ENCODE peak calls at places on chromosomes 4 and X, in five cellular contexts. W, L, U, O and S are unnamed samples.

GRCh38 chr4:83906561-83906960 is 370.7 kb downstream of the GPAT3 start:
- DNase-seq in W (peak; percentile 56), L (no peak), U (no peak), O (no peak), S (no peak)

GRCh38 chrX:139382529-139382928 is 148.0 kb upstream of the F9 start:
- DNase-seq in W (no peak), L (no peak), U (no peak), O (no peak), S (no peak)

GRCh38 chrX:44282753-44283152 is 60.7 kb downstream of the EFHC2 start:
- DNase-seq in W (no peak), L (no peak), U (no peak), O (no peak), S (no peak)

GRCh38 chrX:119477812-119478232 is 9.6 kb downstream of the SLC25A5 start:
- DNase-seq in W (peak; percentile 91), L (no peak), U (peak; percentile 68), O (no peak), S (no peak)

GRCh38 chr4:138275946-138276621 is 33.9 kb upstream of the SLC7A11 start:
- DNase-seq in W (peak; percentile 94), L (no peak), U (peak; percentile 39), O (no peak), S (peak; percentile 88)

GRCh38 chr4:186760576-186760975 is 36.9 kb upstream of the FAT1 start:
- DNase-seq in W (peak; percentile 86), L (no peak), U (no peak), O (no peak), S (peak; percentile 67)

GRCh38 chrX:45767021-45767491 is 566.4 kb upstream of the DIPK2B start:
- DNase-seq in W (peak; percentile 78), L (no peak), U (peak; percentile 34), O (no peak), S (peak; percentile 49)

GRCh38 chr4:142353149-142353738 is 492.9 kb downstream of the INPP4B start:
- DNase-seq in W (peak; percentile 86), L (no peak), U (peak; percentile 36), O (no peak), S (peak; percentile 82)

GRCh38 chr4:3305610-3306371 is 13.0 kb downstream of the RGS12 start:
- DNase-seq in W (peak; percentile 54), L (no peak), U (peak; percentile 44), O (no peak), S (peak; percentile 26)

GRCh38 chr4:168743576-168743975 is 246.7 kb downstream of the PALLD start:
- DNase-seq in W (peak; percentile 46), L (no peak), U (peak; percentile 50), O (no peak), S (peak; percentile 50)

GRCh38 chr4:88629826-88630225 is 37.5 kb downstream of the HERC3 start:
- DNase-seq in W (no peak), L (no peak), U (no peak), O (no peak), S (peak; percentile 24)

GRCh38 chrX:134999469-134999868 is 8.7 kb downstream of the SMIM10 start:
- DNase-seq in W (peak; percentile 77), L (no peak), U (peak; percentile 35), O (no peak), S (peak; percentile 49)

GRCh38 chr4:17765514-17766286 is 15.7 kb downstream of the FAM184B start:
- DNase-seq in W (no peak), L (no peak), U (no peak), O (no peak), S (no peak)

GRCh38 chrX:42944381-42944998 is 166.5 kb upstream of the PPP1R2C start:
- DNase-seq in W (no peak), L (no peak), U (no peak), O (peak; percentile 19), S (no peak)

GRCh38 chrX:123803331-123803983 is 56.4 kb upstream of the XIAP start:
- DNase-seq in W (peak; percentile 65), L (no peak), U (peak; percentile 72), O (no peak), S (peak; percentile 72)

GRCh38 chrX:30665471-30665870 is 12.2 kb downstream of the GK start:
- DNase-seq in W (no peak), L (no peak), U (no peak), O (no peak), S (no peak)

GRCh38 chrX:16278927-16279326 is 111.6 kb downstream of the MAGEB17 start:
- DNase-seq in W (no peak), L (no peak), U (no peak), O (no peak), S (no peak)

GRCh38 chr4:74433043-74433442 is 11.9 kb upstream of the AREG start:
- DNase-seq in W (peak; percentile 68), L (no peak), U (no peak), O (no peak), S (no peak)

GRCh38 chr4:172202480-172203076 is 389.4 kb downstream of the GALNTL6 start:
- DNase-seq in W (peak; percentile 46), L (no peak), U (peak; percentile 44), O (no peak), S (peak; percentile 58)

GRCh38 chr4:111959202-111959601 is 186.1 kb upstream of the FAM241A start:
- DNase-seq in W (peak; percentile 77), L (no peak), U (peak; percentile 26), O (no peak), S (no peak)

GRCh38 chr4:108313546-108314339 is 145.0 kb upstream of the LEF1 start:
- DNase-seq in W (no peak), L (no peak), U (no peak), O (no peak), S (no peak)

GRCh38 chrX:16516473-16516872 is 133.5 kb upstream of the S100G start:
- DNase-seq in W (no peak), L (no peak), U (no peak), O (no peak), S (no peak)

GRCh38 chr4:46937493-46937892 is 28.4 kb upstream of the COX7B2 start:
- DNase-seq in W (peak; percentile 18), L (no peak), U (no peak), O (no peak), S (peak; percentile 8)

GRCh38 chr4:169583563-169583962 is 28.8 kb downstream of the NEK1 start:
- DNase-seq in W (peak; percentile 56), L (no peak), U (peak; percentile 59), O (no peak), S (peak; percentile 19)

GRCh38 chr4:154414796-154415195 is 76.8 kb downstream of the DCHS2 start:
- DNase-seq in W (no peak), L (no peak), U (no peak), O (no peak), S (no peak)

GRCh38 chrX:84219551-84219950 is 31.6 kb upstream of the RPS6KA6 start:
- DNase-seq in W (no peak), L (no peak), U (no peak), O (no peak), S (peak; percentile 2)

GRCh38 chr4:157300678-157301077 is 80.2 kb downstream of the GRIA2 start:
- DNase-seq in W (no peak), L (no peak), U (peak; percentile 8), O (no peak), S (no peak)

GRCh38 chr4:949656-950055 is 17.4 kb downstream of the TMEM175 start:
- DNase-seq in W (no peak), L (no peak), U (no peak), O (no peak), S (no peak)